ENCODE peak calls at places on chromosomes 13 and 19, in eight cellular contexts. W, B, Q, I, A, O, P and H are unnamed samples.

GRCh38 chr19:10672529-10673150 is 18.5 kb downstream of the ILF3 start:
- DNase-seq in W (no peak), B (no peak), Q (no peak), I (no peak), A (no peak), O (no peak), P (no peak), H (no peak)

GRCh38 chr13:41352935-41353801 is 42.1 kb downstream of the NAA16 start:
- DNase-seq in W (no peak), B (peak), Q (peak), I (peak), A (peak), O (peak), P (peak), H (peak)

GRCh38 chr13:30846311-30846710 is 59.8 kb upstream of the MEDAG start:
- DNase-seq in W (no peak), B (no peak), Q (peak), I (no peak), A (no peak), O (no peak), P (no peak), H (no peak)

GRCh38 chr13:43783820-43784219 is 3.0 kb downstream of the ENOX1 start:
- DNase-seq in W (no peak), B (no peak), Q (peak), I (no peak), A (no peak), O (peak), P (no peak), H (peak)

GRCh38 chr13:109655206-109655600 is 131.2 kb downstream of the IRS2 start:
- DNase-seq in W (no peak), B (no peak), Q (no peak), I (no peak), A (no peak), O (no peak), P (no peak), H (no peak)

GRCh38 chr13:31797154-31797775 is 57.9 kb downstream of the RXFP2 start:
- DNase-seq in W (no peak), B (peak), Q (peak), I (no peak), A (no peak), O (peak), P (no peak), H (peak)

GRCh38 chr19:2608602-2608922 is 93.9 kb downstream of the GNG7 start:
- DNase-seq in W (no peak), B (no peak), Q (no peak), I (no peak), A (no peak), O (no peak), P (no peak), H (no peak)

GRCh38 chr13:67223742-67224141 is 6.4 kb downstream of the PCDH9 start:
- DNase-seq in W (no peak), B (no peak), Q (no peak), I (no peak), A (no peak), O (no peak), P (no peak), H (no peak)

GRCh38 chr13:104949840-104950805 is 1585.3 kb downstream of the EFNB2 start:
- DNase-seq in W (no peak), B (no peak), Q (no peak), I (no peak), A (no peak), O (no peak), P (no peak), H (no peak)

GRCh38 chr19:10252707-10253106 is 693 bp downstream of the MRPL4 start:
- DNase-seq in W (no peak), B (no peak), Q (no peak), I (no peak), A (no peak), O (no peak), P (no peak), H (no peak)

GRCh38 chr13:48281556-48281955 is 22.0 kb upstream of the RB1 start:
- DNase-seq in W (no peak), B (no peak), Q (no peak), I (no peak), A (no peak), O (no peak), P (no peak), H (no peak)

GRCh38 chr19:9178901-9179300 is at the start of gene OR7D2:
- DNase-seq in W (no peak), B (no peak), Q (peak), I (no peak), A (no peak), O (no peak), P (no peak), H (no peak)

GRCh38 chr19:46610851-46611770 is 10.0 kb downstream of the CALM3 start:
- DNase-seq in W (no peak), B (peak), Q (no peak), I (peak), A (no peak), O (no peak), P (no peak), H (no peak)

GRCh38 chr19:7516281-7516862 is 469 bp downstream of the ZNF358 start:
- DNase-seq in W (no peak), B (peak), Q (no peak), I (no peak), A (no peak), O (no peak), P (no peak), H (peak)

GRCh38 chr13:109684836-109685602 is 101.4 kb downstream of the IRS2 start:
- DNase-seq in W (no peak), B (peak), Q (no peak), I (no peak), A (no peak), O (peak), P (no peak), H (no peak)

GRCh38 chr19:50204811-50205675 is 1.6 kb downstream of the MYH14 start:
- DNase-seq in W (no peak), B (peak), Q (no peak), I (no peak), A (no peak), O (peak), P (no peak), H (peak)

GRCh38 chr19:55642153-55643002 is 1.1 kb upstream of the ZNF581 start:
- DNase-seq in W (no peak), B (no peak), Q (peak), I (peak), A (peak), O (no peak), P (no peak), H (peak)

GRCh38 chr13:103236213-103236612 is 170.0 kb upstream of the SLC10A2 start:
- DNase-seq in W (no peak), B (no peak), Q (no peak), I (no peak), A (no peak), O (no peak), P (no peak), H (no peak)

GRCh38 chr13:58080806-58081205 is 449.3 kb downstream of the PCDH17 start:
- DNase-seq in W (no peak), B (no peak), Q (no peak), I (no peak), A (no peak), O (no peak), P (no peak), H (peak)

GRCh38 chr19:41774515-41774980 is 19.2 kb downstream of the CEACAM6 start:
- DNase-seq in W (peak), B (no peak), Q (no peak), I (peak), A (peak), O (peak), P (no peak), H (no peak)

GRCh38 chr13:106382569-106382968 is 152.9 kb downstream of the EFNB2 start:
- DNase-seq in W (no peak), B (no peak), Q (no peak), I (no peak), A (no peak), O (no peak), P (no peak), H (no peak)

GRCh38 chr13:31773538-31773937 is 34.2 kb downstream of the RXFP2 start:
- DNase-seq in W (no peak), B (no peak), Q (peak), I (no peak), A (no peak), O (no peak), P (no peak), H (no peak)

GRCh38 chr13:45137501-45137880 is 17.2 kb downstream of the GTF2F2 start:
- DNase-seq in W (no peak), B (no peak), Q (no peak), I (no peak), A (no peak), O (no peak), P (no peak), H (no peak)